ENCODE peak calls at places on chromosomes 2 and 18, in seven cellular contexts. O is A549, Q is transverse colon, Y is IMR-90, W is ovary, V is upper lobe of left lung, A is HepG2. I is an unnamed sample.

GRCh38 chr2:46164581-46165301 is 132.5 kb upstream of the EPAS1 start:
- DNase-seq in O (peak; percentile 88), Q (peak; percentile 66), Y (peak; percentile 96), W (peak; percentile 84), V (peak; percentile 39), A (no peak), I (peak; percentile 20)

GRCh38 chr2:179106342-179107178 is 56.6 kb upstream of the CCDC141 start:
- DNase-seq in O (peak; percentile 84), Q (no peak), Y (peak; percentile 94), W (no peak), V (peak; percentile 72), A (peak; percentile 83), I (no peak)

GRCh38 chr2:210768329-210768910 is 212.0 kb downstream of the CPS1 start:
- DNase-seq in O (no peak), Q (no peak), Y (no peak), W (no peak), V (no peak), A (no peak), I (no peak)

GRCh38 chr2:182167882-182168281 is 182.2 kb downstream of the PPP1R1C start:
- DNase-seq in O (no peak), Q (no peak), Y (no peak), W (no peak), V (no peak), A (no peak), I (no peak)

GRCh38 chr18:70165936-70166335 is 39.6 kb downstream of the RTTN start:
- DNase-seq in O (no peak), Q (no peak), Y (no peak), W (no peak), V (no peak), A (no peak), I (no peak)

GRCh38 chr2:111046670-111047069 is 74.0 kb upstream of the BCL2L11 start:
- DNase-seq in O (no peak), Q (no peak), Y (no peak), W (no peak), V (no peak), A (no peak), I (no peak)

GRCh38 chr2:30385327-30385726 is 61.7 kb upstream of the LCLAT1 start:
- DNase-seq in O (peak; percentile 36), Q (no peak), Y (peak; percentile 63), W (no peak), V (no peak), A (no peak), I (no peak)

GRCh38 chr2:188235364-188235763 is 56.3 kb upstream of the GULP1 start:
- DNase-seq in O (no peak), Q (no peak), Y (no peak), W (no peak), V (no peak), A (no peak), I (no peak)

GRCh38 chr2:153811516-153811915 is 60.2 kb upstream of the GALNT13 start:
- DNase-seq in O (no peak), Q (no peak), Y (no peak), W (no peak), V (no peak), A (no peak), I (no peak)

GRCh38 chr2:111534816-111535803 is 348.9 kb downstream of the ANAPC1 start:
- DNase-seq in O (no peak), Q (peak; percentile 37), Y (peak; percentile 56), W (no peak), V (peak; percentile 25), A (peak; percentile 83), I (no peak)

GRCh38 chr2:230849633-230850357 is 14.9 kb upstream of the ITM2C start:
- DNase-seq in O (peak; percentile 52), Q (peak; percentile 61), Y (no peak), W (peak; percentile 26), V (peak; percentile 64), A (peak; percentile 40), I (peak; percentile 74)

GRCh38 chr2:192195548-192196418 is 1.1 kb upstream of the TMEFF2 start:
- DNase-seq in O (peak; percentile 10), Q (no peak), Y (peak; percentile 15), W (peak; percentile 11), V (peak; percentile 19), A (no peak), I (peak; percentile 50)

GRCh38 chr18:74065366-74065765 is 82.3 kb downstream of the FBXO15 start:
- DNase-seq in O (no peak), Q (no peak), Y (no peak), W (no peak), V (no peak), A (no peak), I (no peak)
- TF ChIP-seq POLR2A in O (no peak), Q (no peak), Y (no peak), W (no peak), V (no peak), A (no peak), I (no peak)

DNA sequence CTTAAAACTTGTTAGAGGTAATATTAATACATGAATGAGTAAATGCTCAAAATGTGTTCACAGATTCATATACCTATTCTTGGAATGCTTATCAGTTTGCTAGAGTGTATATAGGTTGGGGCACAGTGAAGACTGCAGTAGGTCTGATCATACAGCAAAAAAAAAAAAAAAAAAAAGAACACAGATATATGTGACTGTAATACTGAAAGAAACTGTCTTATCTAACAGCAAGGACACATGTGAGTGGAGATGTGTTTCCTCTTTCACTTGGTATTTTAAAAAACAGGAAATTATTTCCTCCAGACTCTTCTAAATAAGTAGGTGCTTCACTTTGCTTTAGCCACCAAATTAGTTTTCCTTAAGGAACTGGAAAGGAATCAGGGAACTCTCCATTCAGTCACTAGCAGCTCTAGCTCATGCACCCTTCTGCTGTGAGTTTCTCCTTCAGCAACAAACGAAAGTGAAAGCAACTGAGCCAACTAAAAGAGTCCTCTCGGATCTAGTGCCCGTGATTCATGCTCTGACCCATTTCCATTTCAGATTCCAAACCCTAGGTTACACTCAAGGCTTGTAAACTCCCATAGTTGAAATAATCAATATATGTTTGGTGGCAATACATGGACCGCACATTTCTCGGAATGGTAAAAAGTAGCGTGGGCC is 98.5 kb downstream of the DSEL start:
- DNase-seq in O (peak; percentile 39), Q (no peak), Y (peak; percentile 57), W (peak; percentile 12), V (no peak), A (peak; percentile 23), I (no peak)
- H3K4me3 ChIP-seq in O (peak overlapping the region; percentile 50), Q (no peak overlapping the region), Y (peak overlapping the region; percentile 11), W (peak overlapping the region; percentile 8), V (peak overlapping the region; percentile 36), A (peak overlapping the region; percentile 14), I (no peak overlapping the region)

GRCh38 chr2:64649626-64650025 is 4.1 kb downstream of the SERTAD2 start:
- DNase-seq in O (no peak), Q (no peak), Y (no peak), W (no peak), V (peak; percentile 47), A (peak; percentile 53), I (no peak)
- H3K27ac ChIP-seq in O (peak overlapping the region; percentile 70), Q (peak overlapping the region; percentile 64), Y (no peak overlapping the region), W (no peak overlapping the region), V (peak overlapping the region; percentile 35), A (peak overlapping the region; percentile 96), I (peak overlapping the region; percentile 49)

GRCh38 chr18:76821356-76821874 is 942 bp upstream of the ZNF236 start:
- DNase-seq in O (no peak), Q (no peak), Y (no peak), W (no peak), V (no peak), A (no peak), I (no peak)

GRCh38 chr18:76822510-76823165 is at the start of gene ZNF236:
- DNase-seq in O (peak; percentile 76), Q (peak; percentile 79), Y (peak; percentile 77), W (peak; percentile 84), V (peak; percentile 72), A (peak; percentile 35), I (peak; percentile 83)

GRCh38 chr18:76823574-76823973 is 1.2 kb downstream of the ZNF236 start:
- DNase-seq in O (peak; percentile 50), Q (peak; percentile 22), Y (peak; percentile 15), W (peak; percentile 55), V (no peak), A (no peak), I (peak; percentile 55)

GRCh38 chr18:76823166-76823539 is 796 bp downstream of the ZNF236 start:
- DNase-seq in O (no peak), Q (peak; percentile 20), Y (no peak), W (no peak), V (no peak), A (no peak), I (no peak)

GRCh38 chr18:76821875-76822509 is 365 bp upstream of the ZNF236 start:
- DNase-seq in O (peak; percentile 44), Q (peak; percentile 60), Y (peak; percentile 35), W (peak; percentile 78), V (peak; percentile 56), A (no peak), I (peak; percentile 82)
- TF ChIP-seq POLR2A in O (peak; percentile 69), Q (peak; percentile 69), Y (no peak), W (peak; percentile 55), V (no peak), A (peak; percentile 47), I (peak; percentile 46)

DNA sequence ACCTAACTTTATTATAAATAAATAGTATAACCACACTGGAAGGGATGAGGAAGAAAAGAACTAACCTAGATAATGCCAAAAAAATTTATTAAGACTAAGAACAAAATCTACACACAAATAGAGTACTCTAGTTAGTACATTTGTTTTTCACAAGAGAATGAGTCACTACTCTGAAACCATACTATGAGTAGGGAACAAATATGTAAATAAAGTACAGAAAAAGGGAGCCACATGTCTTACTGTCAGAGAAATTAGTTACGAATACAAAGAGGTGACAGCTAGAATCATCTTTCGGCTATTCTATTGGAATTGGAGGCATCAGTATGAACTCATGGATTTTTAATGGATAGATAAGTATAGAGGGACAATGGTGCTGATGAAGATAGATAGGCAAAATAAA is 150.5 kb downstream of the COPS8 start:
- DNase-seq in O (no peak), Q (no peak), Y (peak; percentile 82), W (no peak), V (no peak), A (no peak), I (no peak)
- H3K4me3 ChIP-seq in O (no peak overlapping the region), Q (no peak overlapping the region), Y (no peak overlapping the region), W (no peak overlapping the region), V (no peak overlapping the region), A (no peak overlapping the region), I (no peak overlapping the region)

GRCh38 chr2:47403829-47404228 is 873 bp downstream of the MSH2 start:
- DNase-seq in O (peak; percentile 16), Q (no peak), Y (peak; percentile 5), W (no peak), V (no peak), A (peak; percentile 23), I (no peak)
- H3K27ac ChIP-seq in O (peak overlapping the region; percentile 93), Q (peak overlapping the region; percentile 83), Y (peak overlapping the region; percentile 11), W (no peak overlapping the region), V (peak overlapping the region; percentile 76), A (peak overlapping the region; percentile 75), I (peak overlapping the region; percentile 89)

GRCh38 chr2:34570266-34570872 is 971.3 kb upstream of the FAM98A start:
- DNase-seq in O (peak; percentile 47), Q (peak; percentile 10), Y (no peak), W (no peak), V (peak; percentile 25), A (peak; percentile 53), I (no peak)

DNA sequence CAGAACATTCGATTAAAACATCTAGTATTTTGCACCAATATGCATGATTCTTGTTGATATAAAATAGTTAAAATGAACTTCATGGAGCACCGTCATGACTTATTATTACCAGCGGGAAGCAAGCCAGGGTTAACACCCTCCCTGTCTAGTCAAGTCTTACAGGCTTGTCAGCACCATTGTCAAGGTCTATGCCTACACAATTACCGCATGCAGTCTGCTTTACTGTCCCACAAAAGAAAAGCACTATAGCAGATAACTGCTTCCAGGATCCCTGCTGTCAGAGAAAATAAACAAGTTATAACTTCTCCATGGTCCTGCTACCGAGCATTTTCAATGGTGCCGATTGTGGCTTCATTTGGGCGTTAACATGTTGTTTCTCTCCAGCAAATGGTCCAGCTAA is 968.0 kb upstream of the FAM98A start:
- DNase-seq in O (no peak), Q (no peak), Y (no peak), W (no peak), V (no peak), A (no peak), I (no peak)
- TF ChIP-seq POLR2A in O (no peak), Q (no peak), Y (no peak), W (no peak), V (no peak), A (no peak), I (no peak)

I was measured in Peyer's patch.